ENCODE peak calls at places on chromosomes 4 and X, in six cellular contexts. R is progenitor cell of endocrine pancreas, Y is GM10248, P is NCI-H1436, N is AG08395, B is kidney tubule cell. O is an unnamed sample.

GRCh38 chrX:136318895-136319597 is 18.3 kb downstream of the ADGRG4 start:
- DNase-seq in R (no peak), Y (no peak), P (peak; percentile 82), N (no peak), B (no peak), O (peak; percentile 48)

GRCh38 chrX:20285513-20285912 is 18.8 kb upstream of the RPS6KA3 start:
- DNase-seq in R (no peak), Y (no peak), P (no peak), N (no peak), B (no peak), O (no peak)

GRCh38 chrX:97845451-97845850 is 961.7 kb downstream of the RPA4 start:
- DNase-seq in R (no peak), Y (peak; percentile 6), P (no peak), N (no peak), B (no peak), O (no peak)

GRCh38 chr4:166324321-166324720 is 451.3 kb downstream of the TLL1 start:
- DNase-seq in R (no peak), Y (no peak), P (no peak), N (no peak), B (peak; percentile 34), O (peak; percentile 7)

GRCh38 chrX:16869393-16870094 is 618 bp downstream of the RBBP7 start:
- DNase-seq in R (peak; percentile 45), Y (peak; percentile 57), P (peak; percentile 20), N (peak; percentile 27), B (peak; percentile 27), O (peak; percentile 36)

GRCh38 chr4:184019084-184019483 is 114.0 kb downstream of the STOX2 start:
- DNase-seq in R (no peak), Y (no peak), P (no peak), N (no peak), B (peak; percentile 13), O (no peak)

GRCh38 chr4:184473265-184473514 is 1.2 kb downstream of the IRF2 start:
- DNase-seq in R (no peak), Y (no peak), P (no peak), N (no peak), B (no peak), O (no peak)

GRCh38 chr4:143482753-143483362 is 30.6 kb upstream of the SMARCA5 start:
- DNase-seq in R (no peak), Y (peak; percentile 31), P (peak; percentile 21), N (peak; percentile 66), B (peak; percentile 56), O (peak; percentile 16)

GRCh38 chrX:95764972-95765451 is 919.6 kb upstream of the DIAPH2 start:
- DNase-seq in R (peak; percentile 11), Y (peak; percentile 3), P (peak; percentile 9), N (peak; percentile 18), B (peak; percentile 52), O (peak; percentile 25)

GRCh38 chr4:152206185-152206584 is 329.7 kb downstream of the FBXW7 start:
- DNase-seq in R (no peak), Y (no peak), P (no peak), N (no peak), B (no peak), O (no peak)

GRCh38 chr4:143025111-143025704 is 159.5 kb upstream of the USP38 start:
- DNase-seq in R (no peak), Y (no peak), P (no peak), N (no peak), B (peak; percentile 68), O (no peak)

GRCh38 chr4:37023504-37023903 is 221.0 kb upstream of the NWD2 start:
- DNase-seq in R (no peak), Y (no peak), P (no peak), N (no peak), B (no peak), O (no peak)

GRCh38 chrX:6227445-6227820 is 1.2 kb downstream of the NLGN4X start:
- DNase-seq in R (no peak), Y (no peak), P (no peak), N (no peak), B (no peak), O (peak; percentile 60)

GRCh38 chr4:74640111-74640903 is 154.0 kb downstream of the BTC start:
- DNase-seq in R (no peak), Y (no peak), P (no peak), N (no peak), B (peak; percentile 48), O (no peak)

GRCh38 chrX:90040807-90041206 is 119.1 kb downstream of the TGIF2LX start:
- DNase-seq in R (no peak), Y (no peak), P (no peak), N (no peak), B (no peak), O (no peak)

GRCh38 chr4:148238797-148239196 is 203.4 kb downstream of the NR3C2 start:
- DNase-seq in R (no peak), Y (no peak), P (no peak), N (no peak), B (no peak), O (no peak)

GRCh38 chrX:13495232-13495631 is 74.2 kb upstream of the EGFL6 start:
- DNase-seq in R (no peak), Y (no peak), P (no peak), N (no peak), B (no peak), O (peak; percentile 83)

GRCh38 chrX:44183329-44183728 is 160.1 kb downstream of the EFHC2 start:
- DNase-seq in R (no peak), Y (no peak), P (peak; percentile 12), N (no peak), B (no peak), O (no peak)

GRCh38 chr4:21136231-21136630 is 436.0 kb downstream of the PACRGL start:
- DNase-seq in R (no peak), Y (no peak), P (no peak), N (no peak), B (no peak), O (no peak)

GRCh38 chrX:30643313-30643821 is 9.9 kb upstream of the GK start:
- DNase-seq in R (no peak), Y (no peak), P (no peak), N (peak; percentile 31), B (no peak), O (no peak)

GRCh38 chrX:68433155-68433980 is at the start of gene OPHN1:
- DNase-seq in R (peak; percentile 33), Y (peak; percentile 5), P (no peak), N (peak; percentile 68), B (peak; percentile 88), O (no peak)

GRCh38 chrX:118523920-118524319 is 28.3 kb downstream of the DOCK11 start:
- DNase-seq in R (no peak), Y (no peak), P (no peak), N (no peak), B (no peak), O (no peak)

GRCh38 chrX:150522494-150522893 is 45.9 kb upstream of the MTM1 start:
- DNase-seq in R (no peak), Y (no peak), P (no peak), N (no peak), B (no peak), O (no peak)

GRCh38 chr4:139593091-139593564 is 37.1 kb upstream of the SETD7 start:
- DNase-seq in R (no peak), Y (no peak), P (no peak), N (peak; percentile 74), B (peak; percentile 76), O (no peak)

GRCh38 chrX:70169281-70169680 is 8.0 kb upstream of the DGAT2L6 start:
- DNase-seq in R (no peak), Y (no peak), P (no peak), N (no peak), B (no peak), O (no peak)

GRCh38 chrX:63551856-63552255 is 200.7 kb upstream of the SPIN4 start:
- DNase-seq in R (no peak), Y (no peak), P (no peak), N (no peak), B (no peak), O (no peak)

GRCh38 chr4:138775890-138776289 is 239.7 kb upstream of the NOCT start:
- DNase-seq in R (no peak), Y (peak; percentile 18), P (no peak), N (no peak), B (peak; percentile 41), O (no peak)

GRCh38 chrX:70825366-70825765 is 83.1 kb downstream of the TEX11 start:
- DNase-seq in R (no peak), Y (no peak), P (no peak), N (no peak), B (no peak), O (no peak)

GRCh38 chrX:70592091-70592490 is 147.5 kb downstream of the DLG3 start:
- DNase-seq in R (no peak), Y (no peak), P (no peak), N (peak; percentile 50), B (peak; percentile 68), O (no peak)

O was measured in NCI-H1092 treated with DMSO at 0.1 percent for 48 hours.